ENCODE peak calls at places on chromosomes 3 and 15, in eight cellular contexts. E, D, G, Y, K, J, B and R are unnamed samples.

GRCh38 chr3:17891139-17891850 is 148.9 kb upstream of the TBC1D5 start:
- DNase-seq in K (peak; percentile 61), J (no peak), D (no peak), B (no peak), E (peak; percentile 72), G (no peak), Y (no peak), R (no peak)

GRCh38 chr3:112781611-112782010 is 65.1 kb downstream of the CD200R1L start:
- DNase-seq in E (no peak), J (no peak), D (no peak), G (no peak), K (peak; percentile 49), B (no peak), Y (no peak), R (no peak)

GRCh38 chr15:81825136-81825535 is 220.7 kb downstream of the MEX3B start:
- DNase-seq in G (no peak), E (no peak), J (no peak), K (no peak), D (no peak), Y (no peak), B (no peak), R (no peak)

GRCh38 chr3:45034612-45035252 is 8.6 kb downstream of the CLEC3B start:
- DNase-seq in K (no peak), G (no peak), Y (no peak), B (peak; percentile 77), E (no peak), D (peak; percentile 71), J (no peak), R (no peak)

GRCh38 chr15:50353251-50353998 is 1.6 kb downstream of the GABPB1 start:
- DNase-seq in E (peak; percentile 51), B (no peak), K (peak; percentile 93), G (no peak), J (no peak), Y (no peak), D (no peak), R (peak; percentile 73)

GRCh38 chr3:112799946-112800345 is 46.7 kb downstream of the CD200R1L start:
- DNase-seq in E (peak; percentile 79), J (no peak), B (no peak), K (no peak), D (no peak), G (no peak), Y (no peak), R (no peak)

GRCh38 chr3:66224220-66224619 is 3.4 kb downstream of the SLC25A26 start:
- DNase-seq in Y (no peak), B (no peak), G (no peak), D (no peak), J (no peak), E (no peak), K (no peak), R (no peak)

GRCh38 chr3:17183951-17184550 is 299.3 kb downstream of the PLCL2 start:
- DNase-seq in Y (peak; percentile 8), B (no peak), K (peak; percentile 81), D (no peak), J (no peak), E (peak; percentile 66), G (no peak), R (no peak)

GRCh38 chr3:99918720-99919119 is 101.1 kb downstream of the CMSS1 start:
- DNase-seq in G (no peak), B (no peak), D (no peak), Y (no peak), E (no peak), J (no peak), K (peak; percentile 48), R (no peak)

GRCh38 chr15:28101983-28102441 is 2.9 kb upstream of the OCA2 start:
- DNase-seq in E (no peak), Y (no peak), B (no peak), D (no peak), K (no peak), G (no peak), J (no peak), R (no peak)

GRCh38 chr3:105647047-105647446 is 221.8 kb downstream of the CBLB start:
- DNase-seq in B (no peak), K (peak; percentile 95), G (no peak), E (peak; percentile 92), Y (peak; percentile 69), J (no peak), D (no peak), R (peak; percentile 48)

GRCh38 chr15:29570121-29570930 is 251.9 kb downstream of the TJP1 start:
- DNase-seq in E (no peak), B (no peak), D (no peak), J (no peak), Y (no peak), G (peak; percentile 67), K (peak; percentile 21), R (no peak)

GRCh38 chr3:156685198-156685597 is 10.8 kb downstream of the TIPARP start:
- DNase-seq in G (peak; percentile 5), Y (no peak), E (no peak), B (no peak), K (no peak), D (no peak), J (no peak), R (no peak)

GRCh38 chr3:147393261-147393964 is 12.9 kb downstream of the ZIC4 start:
- DNase-seq in K (no peak), D (no peak), J (no peak), G (peak; percentile 79), B (no peak), Y (no peak), E (no peak), R (peak; percentile 58)

GRCh38 chr15:63677778-63678177 is 80.6 kb downstream of the FBXL22 start:
- DNase-seq in D (peak; percentile 44), B (peak; percentile 28), J (peak; percentile 46), E (peak; percentile 90), G (no peak), K (no peak), Y (no peak), R (no peak)

GRCh38 chr3:63961891-63962290 is 49.7 kb upstream of the SCAANT1 start:
- DNase-seq in E (peak; percentile 54), Y (peak; percentile 39), J (no peak), K (peak; percentile 44), G (no peak), B (no peak), D (no peak), R (peak; percentile 42)

GRCh38 chr3:71372369-71372768 is 211.2 kb downstream of the FOXP1 start:
- DNase-seq in B (no peak), G (no peak), Y (no peak), D (no peak), K (no peak), E (no peak), J (no peak), R (no peak)
- H3K27ac ChIP-seq in B (no peak overlapping the region), G (no peak overlapping the region), Y (no peak overlapping the region), D (no peak overlapping the region), K (no peak overlapping the region), E (no peak overlapping the region), J (no peak overlapping the region), R (no peak overlapping the region)

GRCh38 chr3:77204788-77205187 is 164.9 kb downstream of the ROBO2 start:
- DNase-seq in E (no peak), G (peak; percentile 7), B (no peak), D (no peak), K (no peak), J (no peak), Y (no peak), R (no peak)
- H3K4me3 ChIP-seq in E (no peak overlapping the region), G (no peak overlapping the region), B (no peak overlapping the region), D (no peak overlapping the region), K (no peak overlapping the region), J (no peak overlapping the region), Y (no peak overlapping the region), R (no peak overlapping the region)

GRCh38 chr15:90950676-90951075 is 4.0 kb upstream of the RCCD1 start:
- DNase-seq in J (no peak), Y (no peak), E (no peak), B (no peak), K (no peak), D (no peak), G (no peak), R (no peak)

GRCh38 chr15:90952901-90953677 is 1.6 kb upstream of the RCCD1 start:
- DNase-seq in B (no peak), K (no peak), G (no peak), D (no peak), J (no peak), E (no peak), Y (no peak), R (no peak)

GRCh38 chr15:90948506-90948905 is 6.2 kb upstream of the RCCD1 start:
- DNase-seq in G (no peak), Y (no peak), J (no peak), E (no peak), B (no peak), D (no peak), K (no peak), R (no peak)

GRCh38 chr15:90947577-90948357 is 6.9 kb upstream of the RCCD1 start:
- DNase-seq in G (no peak), K (no peak), E (no peak), J (no peak), D (no peak), Y (no peak), B (no peak), R (no peak)

GRCh38 chr15:90949979-90950675 is 4.6 kb upstream of the RCCD1 start:
- DNase-seq in G (no peak), D (no peak), E (no peak), K (no peak), J (no peak), B (no peak), Y (no peak), R (no peak)
- H3K27ac ChIP-seq in G (no peak overlapping the region), D (no peak overlapping the region), E (peak overlapping the region; percentile 71), K (no peak overlapping the region), J (no peak overlapping the region), B (no peak overlapping the region), Y (no peak overlapping the region), R (no peak overlapping the region)

DNA sequence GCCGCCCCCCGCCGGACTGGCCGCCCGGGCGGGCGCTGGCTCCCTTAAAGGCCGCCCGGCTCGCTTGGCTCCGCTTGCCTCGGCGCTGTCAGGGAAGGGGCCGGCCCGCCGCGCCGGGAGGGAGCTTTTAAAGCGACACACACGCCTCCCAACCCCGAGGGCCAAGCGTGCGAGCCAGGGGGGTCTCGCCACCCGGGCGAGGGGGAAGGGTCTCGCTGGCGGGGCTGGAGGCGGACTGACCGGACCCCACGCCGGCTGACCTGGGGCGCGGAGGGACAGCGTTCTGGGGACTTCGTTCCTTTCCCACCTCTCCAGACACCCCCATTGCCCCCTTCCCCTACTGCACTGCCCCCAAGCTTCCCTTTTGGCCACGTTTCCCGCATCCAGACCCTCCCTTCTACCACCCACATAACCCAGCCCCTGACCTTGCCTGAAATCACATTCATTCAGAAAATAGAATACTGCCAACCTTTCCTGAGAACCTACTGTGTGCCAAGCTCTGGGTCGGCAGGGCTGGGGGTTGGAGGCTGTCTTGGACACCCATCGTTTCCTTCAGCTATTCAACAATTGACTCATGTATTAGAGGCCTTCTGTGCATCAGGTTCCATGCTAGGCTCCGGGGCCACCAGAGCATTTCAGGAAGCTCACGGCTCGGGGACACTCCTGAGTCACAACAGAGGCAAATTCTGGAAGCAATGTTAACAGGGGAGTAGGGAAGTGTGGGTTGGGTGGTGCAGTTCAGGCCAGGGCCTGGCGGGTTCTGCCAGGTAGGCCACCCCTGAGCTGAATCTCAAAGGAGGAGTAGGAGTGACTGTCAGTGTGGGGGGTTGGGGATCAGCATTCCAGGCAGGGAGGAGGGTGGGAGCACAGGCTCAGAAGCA is at the start of gene INSYN1:
- DNase-seq in Y (no peak), E (no peak), J (peak; percentile 80), K (peak; percentile 54), G (peak; percentile 65), B (peak; percentile 36), D (peak; percentile 75), R (no peak)
- H3K4me3 ChIP-seq in Y (peak within 1 kb of the TSS; percentile 15), E (peak within 1 kb of the TSS; percentile 30), J (peak within 1 kb of the TSS; percentile 52), K (peak within 1 kb of the TSS; percentile 49), G (peak within 1 kb of the TSS; percentile 71), B (peak within 1 kb of the TSS; percentile 60), D (peak within 1 kb of the TSS; percentile 81), R (peak within 1 kb of the TSS; percentile 27)